ENCODE peak calls at places on chromosome 20, in six cellular contexts. S is activated CD4-positive, alpha-beta T cell treated with anti-CD3 and anti-CD28 coated beads for 48 hours; T is CD4-positive, CD25-positive, alpha-beta regulatory T cell; C is A172; V is activated naive CD4-positive, alpha-beta T cell; W is RWPE2. H is an unnamed sample.

GRCh38 chr20:16580127-16580526 is 6.9 kb upstream of the KIF16B start:
- DNase-seq in S (no peak), C (peak), V (no peak), W (no peak), T (no peak), H (peak)

GRCh38 chr20:2287504-2287903 is 8.3 kb upstream of the TGM3 start:
- DNase-seq in S (no peak), T (no peak), V (no peak), C (no peak), W (no peak), H (no peak)

GRCh38 chr20:63427724-63428330 is 44.6 kb downstream of the KCNQ2 start:
- DNase-seq in S (no peak), W (peak), C (no peak), T (no peak), V (no peak), H (no peak)

GRCh38 chr20:52731086-52731485 is 241.1 kb upstream of the TSHZ2 start:
- DNase-seq in C (no peak), W (no peak), V (no peak), T (no peak), S (no peak), H (no peak)

GRCh38 chr20:44193801-44194200 is 6.8 kb upstream of the JPH2 start:
- DNase-seq in V (no peak), C (no peak), W (no peak), S (no peak), T (no peak), H (no peak)

GRCh38 chr20:6228302-6228843 is 105.5 kb upstream of the FERMT1 start:
- DNase-seq in S (no peak), T (no peak), V (no peak), C (no peak), W (no peak), H (no peak)

GRCh38 chr20:23877524-23877923 is 2.0 kb downstream of the CST5 start:
- DNase-seq in C (no peak), S (peak), W (no peak), V (no peak), T (no peak), H (no peak)

GRCh38 chr20:52204136-52204535 is 12.6 kb upstream of the ZFP64 start:
- DNase-seq in T (no peak), V (no peak), S (no peak), C (peak), W (no peak), H (peak)

GRCh38 chr20:59013959-59014608 is 5.1 kb upstream of the TUBB1 start:
- DNase-seq in V (no peak), T (no peak), C (peak), S (peak), W (peak), H (peak)

GRCh38 chr20:49631074-49631716 is 63.3 kb upstream of the PTGIS start:
- DNase-seq in C (no peak), S (no peak), T (no peak), W (no peak), V (no peak), H (no peak)

GRCh38 chr20:50138479-50139393 is 14.8 kb downstream of the PEDS1 start:
- DNase-seq in V (no peak), S (no peak), W (no peak), T (no peak), C (peak), H (no peak)

GRCh38 chr20:35582741-35583404 is 32.8 kb upstream of the SPAG4 start:
- DNase-seq in W (peak), T (no peak), S (no peak), V (no peak), C (no peak), H (no peak)

GRCh38 chr20:63064310-63064709 is 57.5 kb upstream of the BHLHE23 start:
- DNase-seq in V (no peak), C (peak), T (no peak), W (peak), S (no peak), H (peak)

GRCh38 chr20:46127396-46128010 is 9.4 kb downstream of the CD40 start:
- DNase-seq in S (no peak), W (peak), C (no peak), T (no peak), V (no peak), H (peak)

GRCh38 chr20:55472704-55473103 is 532.6 kb downstream of the CBLN4 start:
- DNase-seq in C (no peak), T (no peak), V (no peak), W (no peak), S (no peak), H (peak)

GRCh38 chr20:6780414-6780813 is 12.9 kb downstream of the BMP2 start:
- DNase-seq in S (no peak), C (no peak), V (no peak), W (no peak), T (no peak), H (no peak)

H was measured in Daoy.